ENCODE peak calls at places on chromosomes 11 and 22, in five cellular contexts. N is sigmoid colon, H is SK-N-MC, Q is spleen, O is breast epithelium. R is an unnamed sample.
A peak's percentile ranks its signal among the peaks of the same experiment; 100 is the strongest.

GRCh38 chr11:772429-773390 is 4.6 kb downstream of the GATD1 start:
- DNase-seq in N (peak; percentile 72), H (no peak), O (no peak), Q (no peak), R (no peak)

GRCh38 chr11:67500818-67501584 is 4.2 kb downstream of the PITPNM1 start:
- DNase-seq in Q (no peak), O (no peak), N (no peak), H (no peak), R (no peak)

GRCh38 chr22:20066617-20067383 is 13.2 kb upstream of the DGCR8 start:
- DNase-seq in N (no peak), O (no peak), Q (no peak), H (no peak), R (no peak)

GRCh38 chr11:46112961-46113617 is 8.2 kb downstream of the PHF21A start:
- DNase-seq in H (peak; percentile 80), Q (no peak), N (no peak), O (no peak), R (no peak)

GRCh38 chr22:49090853-49091135 is 736.9 kb downstream of the BRD1 start:
- DNase-seq in H (no peak), Q (peak; percentile 48), N (no peak), O (no peak), R (no peak)

GRCh38 chr11:106399075-106399500 is 321.6 kb downstream of the AASDHPPT start:
- DNase-seq in H (no peak), N (no peak), O (no peak), Q (no peak), R (no peak)

GRCh38 chr11:67530282-67530592 is 7.0 kb upstream of the CABP2 start:
- DNase-seq in O (no peak), H (no peak), N (no peak), Q (no peak), R (no peak)

GRCh38 chr11:84865791-84866535 is 761.2 kb downstream of the DLG2 start:
- DNase-seq in O (no peak), H (no peak), N (no peak), Q (no peak), R (no peak)

DNA sequence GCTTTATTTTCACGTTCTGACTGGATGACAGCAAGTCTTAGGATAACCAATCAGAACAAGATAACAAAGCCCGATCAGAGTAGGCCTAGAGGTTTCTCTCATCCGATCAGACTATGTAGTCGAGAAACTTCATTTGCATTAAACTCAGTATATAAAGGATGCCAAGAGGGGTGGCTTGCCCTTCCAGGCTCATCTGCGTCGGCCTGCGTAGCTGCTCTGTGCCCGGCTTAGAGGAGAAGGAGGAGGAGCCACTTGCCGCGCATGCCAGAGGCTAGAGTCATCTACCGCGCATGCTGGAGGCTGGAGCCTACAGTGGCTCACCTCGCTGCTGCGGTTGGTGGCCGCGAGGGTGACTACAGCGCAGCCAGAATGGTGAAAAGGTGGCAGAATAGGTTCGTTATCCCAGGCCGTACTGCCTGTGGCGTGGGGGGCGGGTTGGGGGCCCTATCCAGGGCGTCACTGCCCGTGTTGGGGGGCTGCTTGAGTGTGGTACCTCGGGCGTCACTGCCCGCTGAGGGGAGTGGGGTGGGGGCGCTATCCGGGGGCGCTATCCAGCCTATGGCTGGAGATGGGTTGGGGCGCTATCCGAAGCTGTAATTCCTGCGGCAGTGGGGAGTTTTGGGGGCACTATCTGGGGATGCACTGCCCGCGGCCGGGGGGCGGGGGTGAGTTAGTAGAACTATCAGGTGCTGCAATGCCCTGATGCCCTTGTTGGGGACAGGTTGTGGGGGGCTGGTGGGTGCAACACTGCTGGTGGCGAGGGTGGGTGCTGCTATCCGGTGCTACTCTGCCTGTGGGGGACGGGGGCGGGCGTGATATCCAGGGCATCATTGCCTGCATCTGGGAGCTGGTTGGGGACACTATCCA is at the start of gene RFPL2:
- DNase-seq in N (no peak), Q (no peak), O (no peak), H (no peak), R (no peak)
- TF ChIP-seq POLR2AphosphoS5 in N (no peak), Q (no peak), O (no peak), H (no peak), R (no peak)

GRCh38 chr11:16815047-16815767 is 76.8 kb downstream of the C11orf58 start:
- DNase-seq in Q (peak; percentile 83), O (no peak), N (peak; percentile 86), H (no peak), R (no peak)
- TF ChIP-seq POLR2AphosphoS5 in Q (peak; percentile 45), O (peak; percentile 58), N (no peak), H (no peak), R (no peak)

GRCh38 chr22:38733329-38734202 is 22.2 kb downstream of the SUN2 start:
- DNase-seq in N (peak; percentile 96), H (no peak), O (peak; percentile 69), Q (peak; percentile 84), R (peak; percentile 64)
- TF ChIP-seq POLR2AphosphoS5 in N (peak; percentile 64), H (no peak), O (peak; percentile 9), Q (peak; percentile 55), R (peak; percentile 65)

GRCh38 chr11:75350743-75351540 is 519 bp downstream of the ARRB1 start:
- DNase-seq in O (no peak), H (no peak), Q (peak; percentile 87), N (peak; percentile 91), R (no peak)

GRCh38 chr11:75349540-75350116 is 1.8 kb downstream of the ARRB1 start:
- DNase-seq in N (peak; percentile 72), O (no peak), Q (peak; percentile 83), H (no peak), R (no peak)

GRCh38 chr11:75350122-75350742 is 1.2 kb downstream of the ARRB1 start:
- DNase-seq in O (no peak), N (no peak), Q (peak; percentile 44), H (no peak), R (no peak)

GRCh38 chr11:75352417-75353206 is 1.2 kb upstream of the ARRB1 start:
- DNase-seq in H (no peak), N (peak; percentile 82), O (no peak), Q (peak; percentile 93), R (no peak)

GRCh38 chr11:75351541-75352416 is at the start of gene ARRB1:
- DNase-seq in N (peak; percentile 82), Q (peak; percentile 89), H (no peak), O (peak; percentile 74), R (no peak)
- TF ChIP-seq POLR2AphosphoS5 in N (peak; percentile 56), Q (peak; percentile 71), H (peak; percentile 45), O (no peak), R (no peak)

DNA sequence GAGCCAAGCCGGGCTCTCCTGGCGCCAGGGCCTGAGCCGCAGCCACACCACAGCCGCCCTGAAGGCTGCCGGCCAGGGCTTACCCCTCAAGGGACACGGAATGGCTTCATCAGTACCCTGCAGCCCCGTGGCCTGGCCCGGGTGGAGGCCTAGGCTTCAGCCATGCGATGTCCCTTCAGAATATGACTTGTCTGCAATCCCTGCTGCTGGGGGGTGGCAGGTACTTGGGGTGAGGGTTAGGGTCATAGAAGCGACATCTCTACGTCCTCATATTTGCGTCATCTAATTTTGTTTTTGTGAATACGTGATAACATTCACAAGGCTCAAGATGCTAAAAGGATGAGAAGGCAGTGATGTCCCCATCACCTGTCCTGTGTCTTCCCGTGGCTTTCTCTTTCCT is 6.4 kb downstream of the CCND1 start:
- DNase-seq in H (no peak), O (no peak), N (no peak), Q (peak; percentile 66), R (no peak)
- TF ChIP-seq POLR2AphosphoS5 in H (no peak), O (no peak), N (no peak), Q (no peak), R (no peak)

DNA sequence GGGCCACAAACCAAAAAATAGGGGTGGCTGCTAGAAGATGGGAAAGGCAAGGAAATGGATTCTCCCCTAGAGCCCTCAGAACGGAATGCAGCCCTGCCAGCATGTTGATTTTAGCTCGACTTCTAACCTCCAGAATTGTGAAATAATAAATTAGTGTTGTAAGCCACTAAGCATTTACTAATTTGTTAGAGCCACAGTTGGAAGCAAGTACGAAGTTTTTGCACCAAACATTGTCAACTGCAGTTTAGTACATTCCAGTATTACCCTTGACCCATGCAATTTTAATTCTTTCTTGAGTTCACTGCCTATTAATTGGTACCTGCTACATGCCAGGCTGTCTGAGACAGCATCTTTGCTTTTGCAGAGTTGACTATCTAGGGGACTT is 32.2 kb downstream of the PARVA start:
- DNase-seq in O (no peak), N (no peak), Q (no peak), H (no peak), R (no peak)
- TF ChIP-seq POLR2AphosphoS5 in O (no peak), N (no peak), Q (no peak), H (no peak), R (no peak)